ENCODE peak calls at places on chromosomes 1 and 21, in four cellular contexts. One of them, this sample, is unnamed.

GRCh38 chr1:231630558-231631205 is 4.1 kb downstream of the DISC1 start:
- DNase-seq in Kasumi-1: peak; percentile 18
- DNase-seq in GM04503: peak; percentile 73
- DNase-seq in stimulated activated CD4-positive, alpha-beta T cell treated with anti-CD3 and anti-CD28 coated beads, TNF-alpha, amount 100 ng/mL, for 24 hours: no peak
- DNase-seq in this sample: no peak

GRCh38 chr21:44416193-44416592 is 39.1 kb upstream of the LRRC3 start:
- DNase-seq in Kasumi-1: no peak
- DNase-seq in GM04503: no peak
- DNase-seq in stimulated activated CD4-positive, alpha-beta T cell treated with anti-CD3 and anti-CD28 coated beads, TNF-alpha, amount 100 ng/mL, for 24 hours: no peak
- DNase-seq in this sample: no peak

GRCh38 chr1:27574871-27575831 is 28.8 kb downstream of the AHDC1 start:
- DNase-seq in Kasumi-1: no peak
- DNase-seq in GM04503: no peak
- DNase-seq in stimulated activated CD4-positive, alpha-beta T cell treated with anti-CD3 and anti-CD28 coated beads, TNF-alpha, amount 100 ng/mL, for 24 hours: no peak
- DNase-seq in this sample: peak; percentile 49

GRCh38 chr1:161013591-161014513 is 7.1 kb downstream of the F11R start:
- DNase-seq in Kasumi-1: peak; percentile 98
- DNase-seq in GM04503: no peak
- DNase-seq in stimulated activated CD4-positive, alpha-beta T cell treated with anti-CD3 and anti-CD28 coated beads, TNF-alpha, amount 100 ng/mL, for 24 hours: peak; percentile 26
- DNase-seq in this sample: no peak

GRCh38 chr1:90716243-90716551 is 905 bp downstream of the BARHL2 start:
- DNase-seq in Kasumi-1: no peak
- DNase-seq in GM04503: no peak
- DNase-seq in stimulated activated CD4-positive, alpha-beta T cell treated with anti-CD3 and anti-CD28 coated beads, TNF-alpha, amount 100 ng/mL, for 24 hours: no peak
- DNase-seq in this sample: no peak

GRCh38 chr1:72623299-72623708 is 341.0 kb upstream of the NEGR1 start:
- DNase-seq in Kasumi-1: peak; percentile 72
- DNase-seq in GM04503: peak; percentile 20
- DNase-seq in stimulated activated CD4-positive, alpha-beta T cell treated with anti-CD3 and anti-CD28 coated beads, TNF-alpha, amount 100 ng/mL, for 24 hours: no peak
- DNase-seq in this sample: peak; percentile 54

GRCh38 chr1:54701066-54701465 is 14.6 kb upstream of the TTC4 start:
- DNase-seq in Kasumi-1: no peak
- DNase-seq in GM04503: no peak
- DNase-seq in stimulated activated CD4-positive, alpha-beta T cell treated with anti-CD3 and anti-CD28 coated beads, TNF-alpha, amount 100 ng/mL, for 24 hours: no peak
- DNase-seq in this sample: no peak

GRCh38 chr1:237709355-237709754 is 181.4 kb downstream of the ZP4 start:
- DNase-seq in Kasumi-1: no peak
- DNase-seq in GM04503: no peak
- DNase-seq in stimulated activated CD4-positive, alpha-beta T cell treated with anti-CD3 and anti-CD28 coated beads, TNF-alpha, amount 100 ng/mL, for 24 hours: no peak
- DNase-seq in this sample: no peak

GRCh38 chr1:231279081-231279480 is 38.1 kb downstream of the GNPAT start:
- DNase-seq in Kasumi-1: no peak
- DNase-seq in GM04503: no peak
- DNase-seq in stimulated activated CD4-positive, alpha-beta T cell treated with anti-CD3 and anti-CD28 coated beads, TNF-alpha, amount 100 ng/mL, for 24 hours: no peak
- DNase-seq in this sample: no peak

GRCh38 chr1:242002072-242002471 is 3.2 kb upstream of the MAP1LC3C start:
- DNase-seq in Kasumi-1: no peak
- DNase-seq in GM04503: no peak
- DNase-seq in stimulated activated CD4-positive, alpha-beta T cell treated with anti-CD3 and anti-CD28 coated beads, TNF-alpha, amount 100 ng/mL, for 24 hours: no peak
- DNase-seq in this sample: no peak

GRCh38 chr1:75812065-75812464 is 15.4 kb downstream of the MSH4 start:
- DNase-seq in Kasumi-1: no peak
- DNase-seq in GM04503: no peak
- DNase-seq in stimulated activated CD4-positive, alpha-beta T cell treated with anti-CD3 and anti-CD28 coated beads, TNF-alpha, amount 100 ng/mL, for 24 hours: no peak
- DNase-seq in this sample: no peak

GRCh38 chr1:41678141-41678878 is 193.8 kb upstream of the EDN2 start:
- DNase-seq in Kasumi-1: no peak
- DNase-seq in GM04503: no peak
- DNase-seq in stimulated activated CD4-positive, alpha-beta T cell treated with anti-CD3 and anti-CD28 coated beads, TNF-alpha, amount 100 ng/mL, for 24 hours: no peak
- DNase-seq in this sample: no peak

GRCh38 chr1:52477876-52478275 is 73.5 kb downstream of the PRPF38A start:
- DNase-seq in Kasumi-1: no peak
- DNase-seq in GM04503: no peak
- DNase-seq in stimulated activated CD4-positive, alpha-beta T cell treated with anti-CD3 and anti-CD28 coated beads, TNF-alpha, amount 100 ng/mL, for 24 hours: no peak
- DNase-seq in this sample: no peak

GRCh38 chr1:198734323-198735008 is 95.6 kb downstream of the PTPRC start:
- DNase-seq in Kasumi-1: no peak
- DNase-seq in GM04503: no peak
- DNase-seq in stimulated activated CD4-positive, alpha-beta T cell treated with anti-CD3 and anti-CD28 coated beads, TNF-alpha, amount 100 ng/mL, for 24 hours: no peak
- DNase-seq in this sample: no peak

GRCh38 chr1:148263128-148263905 is 111.2 kb upstream of the NBPF11 start:
- DNase-seq in Kasumi-1: no peak
- DNase-seq in GM04503: peak; percentile 10
- DNase-seq in stimulated activated CD4-positive, alpha-beta T cell treated with anti-CD3 and anti-CD28 coated beads, TNF-alpha, amount 100 ng/mL, for 24 hours: peak; percentile 35
- DNase-seq in this sample: peak; percentile 98

GRCh38 chr1:110548381-110548780 is 29.4 kb upstream of the KCNA10 start:
- DNase-seq in Kasumi-1: peak; percentile 6
- DNase-seq in GM04503: no peak
- DNase-seq in stimulated activated CD4-positive, alpha-beta T cell treated with anti-CD3 and anti-CD28 coated beads, TNF-alpha, amount 100 ng/mL, for 24 hours: no peak
- DNase-seq in this sample: peak; percentile 13